ENCODE peak calls at places on chromosomes 16 and 17, in five cellular contexts. W is IMR-90, D is GM12878, T is stomach, H is A549. L is an unnamed sample.

GRCh38 chr16:47018223-47018891 is 44.9 kb upstream of the DNAJA2 start:
- DNase-seq in W (peak), D (peak), T (peak), H (peak), L (no peak)

GRCh38 chr17:35242158-35242804 is 591 bp upstream of the SLFN5 start:
- DNase-seq in W (peak), D (no peak), T (peak), H (peak), L (peak)

GRCh38 chr17:62679866-62680377 is 52.5 kb downstream of the MRC2 start:
- DNase-seq in W (no peak), D (no peak), T (no peak), H (no peak), L (no peak)

GRCh38 chr17:81044764-81045589 is 10.0 kb downstream of the BAIAP2 start:
- DNase-seq in W (peak), D (no peak), T (peak), H (peak), L (peak)

GRCh38 chr16:12573730-12574383 is 229.8 kb downstream of the CPPED1 start:
- DNase-seq in W (no peak), D (no peak), T (peak), H (peak), L (no peak)

GRCh38 chr16:86455116-86455515 is 55.2 kb upstream of the FOXF1 start:
- DNase-seq in W (peak), D (no peak), T (no peak), H (no peak), L (no peak)

GRCh38 chr16:89565506-89566372 is 5.3 kb downstream of the RPL13 start:
- DNase-seq in W (peak), D (no peak), T (peak), H (peak), L (peak)

GRCh38 chr17:57604771-57605733 is 140.0 kb downstream of the CCDC182 start:
- DNase-seq in W (peak), D (peak), T (peak), H (no peak), L (no peak)

GRCh38 chr17:50130778-50131317 is 888 bp upstream of the SAMD14 start:
- DNase-seq in W (no peak), D (no peak), T (no peak), H (peak), L (no peak)

DNA sequence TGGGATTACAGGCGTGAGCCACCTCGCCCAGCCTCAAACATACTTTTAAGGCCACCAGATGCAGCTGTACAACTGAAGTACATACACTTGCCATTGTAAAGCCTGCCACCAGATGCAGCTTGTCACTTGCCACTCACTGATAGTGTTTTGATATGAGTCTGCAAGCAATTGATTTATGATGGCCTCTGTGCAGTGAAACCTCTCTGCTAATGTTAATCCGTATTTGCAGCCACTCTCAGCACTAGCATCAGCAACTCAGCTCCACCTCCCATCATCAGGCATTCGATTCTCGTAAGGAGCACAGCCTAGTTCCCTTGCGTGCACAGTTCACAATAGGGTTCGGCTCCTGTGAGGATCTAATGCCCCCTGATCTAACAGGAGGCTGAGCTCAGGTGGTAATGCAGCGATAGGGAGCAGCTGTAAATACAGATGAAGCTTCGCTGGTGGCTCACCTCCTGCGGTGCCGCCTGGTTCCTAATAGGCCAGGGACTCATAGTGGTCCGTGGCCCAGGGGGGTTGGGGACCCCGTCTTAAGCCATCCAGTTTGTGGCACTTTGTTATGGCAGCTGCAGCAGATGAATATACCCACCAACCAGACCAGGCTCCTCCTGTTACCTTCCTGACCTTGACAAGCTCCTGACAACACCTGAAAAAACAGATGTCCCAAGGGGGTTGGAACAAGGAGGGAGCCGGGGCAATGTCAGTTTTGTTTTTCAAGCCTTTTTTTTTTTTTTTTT is 1.3 kb upstream of the HERPUD1 start:
- DNase-seq in W (no peak), D (no peak), T (no peak), H (no peak), L (no peak)
- TF ChIP-seq POLR2A in W (no peak), D (no peak), T (no peak), H (no peak), L (no peak)

GRCh38 chr17:45405250-45406086 is 27.2 kb downstream of the ARHGAP27 start:
- DNase-seq in W (no peak), D (no peak), T (no peak), H (peak), L (no peak)

GRCh38 chr17:45403906-45404490 is 28.7 kb downstream of the ARHGAP27 start:
- DNase-seq in W (no peak), D (no peak), T (no peak), H (no peak), L (no peak)

GRCh38 chr17:45404870-45405249 is 27.8 kb downstream of the ARHGAP27 start:
- DNase-seq in W (no peak), D (no peak), T (no peak), H (no peak), L (no peak)

GRCh38 chr17:45408611-45409421 is 23.9 kb downstream of the ARHGAP27 start:
- DNase-seq in W (no peak), D (no peak), T (no peak), H (no peak), L (no peak)

GRCh38 chr17:45406107-45406506 is 26.6 kb downstream of the ARHGAP27 start:
- DNase-seq in W (no peak), D (no peak), T (no peak), H (no peak), L (no peak)
- H3K4me3 ChIP-seq in W (no peak), D (no peak), T (no peak), H (no peak), L (no peak)

DNA sequence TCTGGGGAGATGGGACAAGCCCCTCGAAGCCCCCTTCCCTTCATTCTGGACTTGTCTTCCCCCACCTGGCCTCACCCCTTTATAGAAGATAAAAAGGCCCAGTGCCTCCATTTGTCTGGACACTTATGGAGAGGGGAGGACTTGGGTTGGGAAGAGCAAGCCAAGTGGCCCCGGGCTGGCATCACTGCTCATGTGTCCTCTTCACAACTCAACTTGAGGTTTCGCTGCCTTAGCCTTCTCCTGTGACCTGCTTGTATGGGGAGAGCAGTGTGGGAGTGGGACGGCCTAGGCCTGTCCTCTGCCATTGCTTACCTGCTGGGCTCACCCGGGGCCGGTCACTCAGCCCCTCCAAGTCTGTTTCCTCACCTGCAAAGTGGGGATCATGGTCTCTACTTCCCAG is 1.4 kb downstream of the PAQR4 start:
- DNase-seq in W (no peak), D (no peak), T (no peak), H (no peak), L (no peak)
- TF ChIP-seq POLR2A in W (no peak), D (no peak), T (no peak), H (no peak), L (no peak)

GRCh38 chr17:53012364-53012763 is 810.4 kb upstream of the KIF2B start:
- DNase-seq in W (no peak), D (no peak), T (no peak), H (no peak), L (no peak)
- H3K4me3 ChIP-seq in W (no peak), D (no peak), T (no peak), H (no peak), L (no peak)

GRCh38 chr17:30291571-30292489 is at the start of gene BLMH:
- DNase-seq in W (peak), D (no peak), T (peak), H (peak), L (peak)
- TF ChIP-seq POLR2A in W (peak), D (peak), T (no peak), H (peak), L (no peak)

GRCh38 chr16:68273896-68274295 is 9.6 kb downstream of the SLC7A6 start:
- DNase-seq in W (no peak), D (no peak), T (no peak), H (no peak), L (no peak)

GRCh38 chr16:68274441-68274840 is 10.1 kb downstream of the SLC7A6 start:
- DNase-seq in W (no peak), D (no peak), T (no peak), H (no peak), L (no peak)

GRCh38 chr16:68273459-68273858 is 9.1 kb downstream of the SLC7A6 start:
- DNase-seq in W (no peak), D (no peak), T (no peak), H (no peak), L (no peak)

GRCh38 chr16:68275611-68276191 is 11.4 kb downstream of the SLC7A6 start:
- DNase-seq in W (no peak), D (peak), T (no peak), H (no peak), L (no peak)

DNA sequence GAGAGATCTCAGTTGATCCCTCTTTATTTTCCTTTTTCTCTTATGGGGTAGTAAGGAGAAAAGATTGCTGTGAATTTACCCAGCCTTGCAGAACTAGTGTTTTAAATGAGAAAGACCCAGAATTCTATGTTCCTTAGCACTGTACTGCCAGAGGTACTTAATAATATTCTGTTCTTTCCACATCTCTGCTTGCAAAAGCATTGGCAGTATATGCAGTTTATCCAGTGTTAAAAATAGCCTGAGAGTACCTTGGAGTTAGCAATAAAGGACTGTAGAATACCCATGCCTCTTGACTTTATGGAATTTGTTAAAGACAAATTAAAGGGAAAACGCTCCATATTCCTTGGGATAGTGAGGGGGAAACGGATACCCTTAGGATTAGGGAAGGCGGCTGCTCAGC is 11.9 kb downstream of the SLC7A6 start:
- DNase-seq in W (no peak), D (no peak), T (no peak), H (no peak), L (no peak)
- H3K4me3 ChIP-seq in W (no peak), D (peak), T (no peak), H (no peak), L (no peak)

DNA sequence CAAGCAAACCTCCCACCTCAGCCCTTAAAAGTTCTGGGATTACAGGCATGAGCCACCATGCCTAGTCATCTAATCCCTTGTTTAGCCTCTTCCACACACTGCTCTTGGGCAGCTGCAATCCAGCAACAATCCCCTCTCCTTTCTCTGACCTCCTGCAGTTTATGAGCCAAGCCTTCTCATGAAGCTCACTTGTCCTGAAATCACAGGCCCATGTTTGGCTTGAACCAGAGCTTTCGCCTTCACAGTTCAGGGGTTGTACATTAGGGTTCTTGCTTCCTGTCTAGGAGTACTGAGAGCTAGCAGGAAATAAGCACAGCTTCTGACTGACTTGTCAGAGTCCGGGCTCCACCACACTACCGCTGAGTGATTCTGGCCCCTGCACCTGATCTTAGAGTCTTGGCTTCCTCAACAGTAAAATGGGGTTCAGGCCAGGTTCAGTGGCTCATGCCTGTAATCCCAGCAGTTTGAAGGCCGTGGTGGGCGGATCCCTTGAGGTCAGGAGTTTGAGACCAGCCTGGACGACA is 16.3 kb downstream of the ERAL1 start:
- DNase-seq in W (no peak), D (peak), T (no peak), H (no peak), L (no peak)
- TF ChIP-seq POLR2A in W (no peak), D (peak), T (no peak), H (no peak), L (no peak)